ENCODE peak calls at places on chromosomes 13 and 19, in four cellular contexts. One of them, this sample, is unnamed.

GRCh38 chr13:56528040-56528760 is 612.5 kb upstream of the PRR20A start:
- DNase-seq in PC-3: no peak
- DNase-seq in pancreas: no peak
- DNase-seq in cardiac fibroblast: no peak
- DNase-seq in this sample: no peak

GRCh38 chr19:49592486-49593232 is 1.7 kb downstream of the PRR12 start:
- DNase-seq in PC-3: peak
- DNase-seq in pancreas: peak
- DNase-seq in cardiac fibroblast: peak
- DNase-seq in this sample: no peak

GRCh38 chr19:55459950-55460657 is 1.3 kb downstream of the ISOC2 start:
- DNase-seq in PC-3: no peak
- DNase-seq in pancreas: no peak
- DNase-seq in cardiac fibroblast: peak
- DNase-seq in this sample: no peak

GRCh38 chr13:64369121-64369520 is 2861.0 kb downstream of the PCDH9 start:
- DNase-seq in PC-3: no peak
- DNase-seq in pancreas: no peak
- DNase-seq in cardiac fibroblast: peak
- DNase-seq in this sample: no peak

GRCh38 chr13:108342369-108343289 is 73.1 kb downstream of the TNFSF13B start:
- DNase-seq in PC-3: peak
- DNase-seq in pancreas: no peak
- DNase-seq in cardiac fibroblast: peak
- DNase-seq in this sample: no peak

GRCh38 chr13:89628567-89628966 is 1718.9 kb upstream of the MIR17HG start:
- DNase-seq in PC-3: no peak
- DNase-seq in pancreas: no peak
- DNase-seq in cardiac fibroblast: no peak
- DNase-seq in this sample: no peak

GRCh38 chr19:10858204-10858828 is 10.1 kb downstream of the C19orf38 start:
- DNase-seq in PC-3: peak
- DNase-seq in pancreas: no peak
- DNase-seq in cardiac fibroblast: peak
- DNase-seq in this sample: no peak

GRCh38 chr13:46577656-46578589 is 25.0 kb downstream of the LRCH1 start:
- DNase-seq in PC-3: no peak
- DNase-seq in pancreas: no peak
- DNase-seq in cardiac fibroblast: no peak
- DNase-seq in this sample: no peak

GRCh38 chr19:932647-933552 is 7.1 kb downstream of the ARID3A start:
- DNase-seq in PC-3: no peak
- DNase-seq in pancreas: no peak
- DNase-seq in cardiac fibroblast: peak
- DNase-seq in this sample: peak

GRCh38 chr19:49672131-49672919 is 4.7 kb upstream of the PRMT1 start:
- DNase-seq in PC-3: peak
- DNase-seq in pancreas: peak
- DNase-seq in cardiac fibroblast: peak
- DNase-seq in this sample: peak

GRCh38 chr19:18995804-18996241 is 37.5 kb downstream of the SUGP2 start:
- DNase-seq in PC-3: peak
- DNase-seq in pancreas: no peak
- DNase-seq in cardiac fibroblast: peak
- DNase-seq in this sample: no peak

GRCh38 chr19:31294189-31294588 is 55.0 kb downstream of the TSHZ3 start:
- DNase-seq in PC-3: no peak
- DNase-seq in pancreas: no peak
- DNase-seq in cardiac fibroblast: no peak
- DNase-seq in this sample: no peak

GRCh38 chr13:99778500-99778899 is 193.1 kb downstream of the ZIC5 start:
- DNase-seq in PC-3: no peak
- DNase-seq in pancreas: no peak
- DNase-seq in cardiac fibroblast: no peak
- DNase-seq in this sample: no peak

GRCh38 chr13:110929104-110929777 is 14.4 kb upstream of the ANKRD10 start:
- DNase-seq in PC-3: no peak
- DNase-seq in pancreas: no peak
- DNase-seq in cardiac fibroblast: no peak
- DNase-seq in this sample: no peak

GRCh38 chr19:1061987-1062386 is 5.0 kb upstream of the ARHGAP45 start:
- DNase-seq in PC-3: no peak
- DNase-seq in pancreas: no peak
- DNase-seq in cardiac fibroblast: no peak
- DNase-seq in this sample: no peak

GRCh38 chr13:98461525-98462240 is 115.2 kb downstream of the STK24 start:
- DNase-seq in PC-3: no peak
- DNase-seq in pancreas: no peak
- DNase-seq in cardiac fibroblast: no peak
- DNase-seq in this sample: no peak

GRCh38 chr13:93227906-93228801 is 1.5 kb downstream of the GPC6 start:
- DNase-seq in PC-3: peak
- DNase-seq in pancreas: peak
- DNase-seq in cardiac fibroblast: peak
- DNase-seq in this sample: no peak

GRCh38 chr13:113077953-113078894 is 27.4 kb upstream of the F7 start:
- DNase-seq in PC-3: no peak
- DNase-seq in pancreas: no peak
- DNase-seq in cardiac fibroblast: no peak
- DNase-seq in this sample: no peak

GRCh38 chr13:48232420-48233096 is 448 bp upstream of the ITM2B start:
- DNase-seq in PC-3: peak
- DNase-seq in pancreas: no peak
- DNase-seq in cardiac fibroblast: peak
- DNase-seq in this sample: no peak

GRCh38 chr19:1944088-1944915 is 3.3 kb downstream of the CSNK1G2 start:
- DNase-seq in PC-3: no peak
- DNase-seq in pancreas: no peak
- DNase-seq in cardiac fibroblast: no peak
- DNase-seq in this sample: no peak

GRCh38 chr19:30228113-30228725 is 144.0 kb upstream of the ZNF536 start:
- DNase-seq in PC-3: no peak
- DNase-seq in pancreas: no peak
- DNase-seq in cardiac fibroblast: no peak
- DNase-seq in this sample: no peak

GRCh38 chr13:112880221-112880641 is 88.8 kb upstream of the MCF2L start:
- DNase-seq in PC-3: no peak
- DNase-seq in pancreas: no peak
- DNase-seq in cardiac fibroblast: no peak
- DNase-seq in this sample: no peak

GRCh38 chr13:96551540-96551939 is 442.7 kb downstream of the OXGR1 start:
- DNase-seq in PC-3: peak
- DNase-seq in pancreas: no peak
- DNase-seq in cardiac fibroblast: no peak
- DNase-seq in this sample: no peak

GRCh38 chr13:112562786-112563383 is 25.1 kb downstream of the TUBGCP3 start:
- DNase-seq in PC-3: no peak
- DNase-seq in pancreas: no peak
- DNase-seq in cardiac fibroblast: no peak
- DNase-seq in this sample: no peak

GRCh38 chr19:6509118-6509971 is 7.2 kb upstream of the TUBB4A start:
- DNase-seq in PC-3: no peak
- DNase-seq in pancreas: peak
- DNase-seq in cardiac fibroblast: no peak
- DNase-seq in this sample: no peak

GRCh38 chr19:34259367-34259865 is 5.1 kb downstream of the GARRE1 start:
- DNase-seq in PC-3: no peak
- DNase-seq in pancreas: no peak
- DNase-seq in cardiac fibroblast: peak
- DNase-seq in this sample: no peak

GRCh38 chr13:111302045-111302722 is 18.3 kb upstream of the TEX29 start:
- DNase-seq in PC-3: no peak
- DNase-seq in pancreas: no peak
- DNase-seq in cardiac fibroblast: no peak
- DNase-seq in this sample: no peak

GRCh38 chr19:13506550-13506878 is 235 bp upstream of the CACNA1A start:
- DNase-seq in PC-3: no peak
- DNase-seq in pancreas: no peak
- DNase-seq in cardiac fibroblast: peak
- DNase-seq in this sample: no peak

GRCh38 chr19:23391239-23391638 is 4.0 kb downstream of the ZNF91 start:
- DNase-seq in PC-3: peak
- DNase-seq in pancreas: no peak
- DNase-seq in cardiac fibroblast: no peak
- DNase-seq in this sample: no peak

GRCh38 chr13:99657848-99658265 is 156.6 kb downstream of the TM9SF2 start:
- DNase-seq in PC-3: no peak
- DNase-seq in pancreas: no peak
- DNase-seq in cardiac fibroblast: peak
- DNase-seq in this sample: peak

GRCh38 chr19:536031-536880 is 4.7 kb downstream of the CDC34 start:
- DNase-seq in PC-3: no peak
- DNase-seq in pancreas: no peak
- DNase-seq in cardiac fibroblast: no peak
- DNase-seq in this sample: no peak

GRCh38 chr19:53057904-53058579 is 13.5 kb downstream of the ERVV-2 start:
- DNase-seq in PC-3: peak
- DNase-seq in pancreas: no peak
- DNase-seq in cardiac fibroblast: no peak
- DNase-seq in this sample: no peak

GRCh38 chr19:53193534-53194222 is 520 bp upstream of the ZNF665 start:
- DNase-seq in PC-3: no peak
- DNase-seq in pancreas: no peak
- DNase-seq in cardiac fibroblast: no peak
- DNase-seq in this sample: no peak

GRCh38 chr19:42286349-42287016 is 15.4 kb upstream of the PRR19 start:
- DNase-seq in PC-3: no peak
- DNase-seq in pancreas: no peak
- DNase-seq in cardiac fibroblast: peak
- DNase-seq in this sample: no peak

GRCh38 chr13:113855012-113855921 is 8.6 kb downstream of the GAS6 start:
- DNase-seq in PC-3: no peak
- DNase-seq in pancreas: peak
- DNase-seq in cardiac fibroblast: peak
- DNase-seq in this sample: peak

GRCh38 chr19:17874423-17875135 is 2.8 kb downstream of the SLC5A5 start:
- DNase-seq in PC-3: no peak
- DNase-seq in pancreas: no peak
- DNase-seq in cardiac fibroblast: no peak
- DNase-seq in this sample: no peak
- H3K4me3 ChIP-seq in PC-3: no peak
- H3K4me3 ChIP-seq in pancreas: no peak
- H3K4me3 ChIP-seq in cardiac fibroblast: no peak
- H3K4me3 ChIP-seq in this sample: no peak

GRCh38 chr19:35899547-35900214 is 659 bp downstream of the NFKBID start:
- DNase-seq in PC-3: peak
- DNase-seq in pancreas: peak
- DNase-seq in cardiac fibroblast: peak
- DNase-seq in this sample: peak

GRCh38 chr19:35896643-35897040 is 3.7 kb downstream of the NFKBID start:
- DNase-seq in PC-3: no peak
- DNase-seq in pancreas: no peak
- DNase-seq in cardiac fibroblast: no peak
- DNase-seq in this sample: no peak

GRCh38 chr19:35901055-35901644 is 810 bp upstream of the NFKBID start:
- DNase-seq in PC-3: peak
- DNase-seq in pancreas: peak
- DNase-seq in cardiac fibroblast: peak
- DNase-seq in this sample: no peak

GRCh38 chr19:35895911-35896642 is 4.3 kb downstream of the NFKBID start:
- DNase-seq in PC-3: no peak
- DNase-seq in pancreas: peak
- DNase-seq in cardiac fibroblast: no peak
- DNase-seq in this sample: no peak

GRCh38 chr19:35897706-35898451 is 2.5 kb downstream of the NFKBID start:
- DNase-seq in PC-3: no peak
- DNase-seq in pancreas: no peak
- DNase-seq in cardiac fibroblast: no peak
- DNase-seq in this sample: no peak
- H3K4me3 ChIP-seq in PC-3: peak
- H3K4me3 ChIP-seq in pancreas: peak
- H3K4me3 ChIP-seq in cardiac fibroblast: peak
- H3K4me3 ChIP-seq in this sample: peak

DNA sequence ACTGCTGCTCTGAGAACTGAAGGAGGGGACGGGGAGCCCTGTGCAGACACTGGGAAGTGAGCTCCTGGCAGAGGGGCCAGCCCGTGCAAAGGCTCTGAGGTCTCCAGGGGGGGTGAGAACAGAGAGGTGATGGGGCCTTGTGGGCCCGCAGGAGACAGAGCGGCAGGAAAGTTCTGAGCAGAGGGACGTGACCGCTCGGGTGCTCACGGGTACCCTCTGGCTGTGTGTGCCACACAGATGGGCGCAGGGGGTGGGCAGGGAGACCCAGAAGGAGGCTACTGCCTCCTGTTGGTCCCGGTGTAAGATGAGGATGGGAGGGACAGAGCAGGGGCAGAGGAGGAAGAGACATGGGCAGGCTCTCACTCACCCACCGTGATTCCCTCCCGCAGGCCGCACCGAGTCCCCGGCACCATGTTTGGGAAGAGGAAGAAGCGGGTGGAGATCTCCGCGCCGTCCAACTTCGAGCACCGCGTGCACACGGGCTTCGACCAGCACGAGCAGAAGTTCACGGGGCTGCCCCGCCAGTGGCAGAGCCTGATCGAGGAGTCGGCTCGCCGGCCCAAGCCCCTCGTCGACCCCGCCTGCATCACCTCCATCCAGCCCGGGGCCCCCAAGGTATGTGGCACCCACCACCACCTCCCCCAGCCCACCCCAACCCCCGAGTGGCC is 27.5 kb upstream of the NCCRP1 start:
- DNase-seq in PC-3: no peak
- DNase-seq in pancreas: peak
- DNase-seq in cardiac fibroblast: no peak
- DNase-seq in this sample: no peak
- H3K4me3 ChIP-seq in PC-3: no peak
- H3K4me3 ChIP-seq in pancreas: no peak
- H3K4me3 ChIP-seq in cardiac fibroblast: no peak
- H3K4me3 ChIP-seq in this sample: no peak

GRCh38 chr19:40053491-40053890 is 2.5 kb downstream of the ZNF780B start:
- DNase-seq in PC-3: no peak
- DNase-seq in pancreas: no peak
- DNase-seq in cardiac fibroblast: no peak
- DNase-seq in this sample: no peak

GRCh38 chr19:40055049-40055448 is 982 bp downstream of the ZNF780B start:
- DNase-seq in PC-3: no peak
- DNase-seq in pancreas: no peak
- DNase-seq in cardiac fibroblast: no peak
- DNase-seq in this sample: no peak

GRCh38 chr19:40055832-40056504 is at the start of gene ZNF780B:
- DNase-seq in PC-3: peak
- DNase-seq in pancreas: peak
- DNase-seq in cardiac fibroblast: peak
- DNase-seq in this sample: peak

GRCh38 chr19:40056505-40056904 is 474 bp upstream of the ZNF780B start:
- DNase-seq in PC-3: no peak
- DNase-seq in pancreas: no peak
- DNase-seq in cardiac fibroblast: no peak
- DNase-seq in this sample: no peak

DNA sequence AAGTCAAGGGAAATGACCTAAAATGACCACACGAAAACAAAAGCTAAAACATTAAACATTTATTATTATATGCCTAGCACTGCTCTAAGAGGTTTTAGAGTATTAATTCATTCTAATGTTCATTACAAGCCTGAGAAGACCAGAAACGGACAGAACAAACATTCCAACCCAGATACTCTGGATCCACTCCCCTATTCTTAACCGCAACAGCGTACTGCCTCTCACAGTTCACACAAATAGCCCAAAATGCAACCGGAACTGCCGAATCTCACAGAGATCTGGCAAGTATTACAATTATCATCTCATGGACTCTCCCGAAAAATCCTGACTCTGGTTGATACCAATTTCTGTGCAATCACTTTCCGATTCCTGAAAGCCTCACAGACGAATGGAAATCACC is 1.4 kb downstream of the ZNF780B start:
- DNase-seq in PC-3: no peak
- DNase-seq in pancreas: no peak
- DNase-seq in cardiac fibroblast: no peak
- DNase-seq in this sample: no peak
- H3K4me3 ChIP-seq in PC-3: peak
- H3K4me3 ChIP-seq in pancreas: peak
- H3K4me3 ChIP-seq in cardiac fibroblast: no peak
- H3K4me3 ChIP-seq in this sample: peak

This sample was measured in Peyer's patch.